ENCODE peak calls at places on chromosomes 4 and X, in five cellular contexts. Q is K562, O is heart left ventricle, U is suprapubic skin, S is IMR-90. G is an unnamed sample. For H3K9me3, the result is how much of the 10 kb centered on the place peaks cover.

GRCh38 chrX:67582436-67582835 is 38.6 kb downstream of the AR start:
- DNase-seq in Q (no peak), O (no peak), U (no peak), S (no peak), G (no peak)

GRCh38 chr4:77959566-77960338 is 97.1 kb downstream of the MRPL1 start:
- DNase-seq in Q (peak), O (no peak), U (no peak), S (peak), G (no peak)

GRCh38 chr4:88738714-88739366 is 41.2 kb upstream of the NAP1L5 start:
- DNase-seq in Q (no peak), O (no peak), U (no peak), S (peak), G (no peak)

GRCh38 chrX:153794897-153795816 is 689 bp downstream of the SSR4 start:
- DNase-seq in Q (no peak), O (no peak), U (no peak), S (no peak), G (no peak)

GRCh38 chr4:119207051-119207450 is 5.5 kb upstream of the USP53 start:
- DNase-seq in Q (no peak), O (no peak), U (no peak), S (peak), G (no peak)

GRCh38 chr4:146033149-146033548 is 94.5 kb upstream of the ZNF827 start:
- DNase-seq in Q (no peak), O (no peak), U (no peak), S (no peak), G (peak)

GRCh38 chr4:67393699-67394281 is 151.5 kb downstream of the CENPC start:
- DNase-seq in Q (peak), O (no peak), U (no peak), S (peak), G (no peak)

GRCh38 chr4:185210102-185210981 is 944 bp downstream of the SNX25 start:
- DNase-seq in Q (peak), O (peak), U (peak), S (peak), G (peak)

GRCh38 chrX:109475174-109475891 is 6.6 kb downstream of the GUCY2F start:
- DNase-seq in Q (peak), O (peak), U (no peak), S (peak), G (no peak)

GRCh38 chr4:181308476-181309170 is 934.6 kb upstream of the TENM3 start:
- DNase-seq in Q (no peak), O (no peak), U (no peak), S (no peak), G (no peak)

GRCh38 chr4:21083413-21083812 is 383.2 kb downstream of the PACRGL start:
- DNase-seq in Q (no peak), O (no peak), U (no peak), S (no peak), G (no peak)

GRCh38 chrX:136582624-136583023 is 50.6 kb downstream of the VGLL1 start:
- DNase-seq in Q (no peak), O (no peak), U (no peak), S (no peak), G (no peak)

GRCh38 chrX:23559975-23560374 is 107.3 kb upstream of the PRDX4 start:
- DNase-seq in Q (no peak), O (no peak), U (no peak), S (no peak), G (no peak)

GRCh38 chr4:143424276-143424675 is 87.6 kb downstream of the GAB1 start:
- DNase-seq in Q (no peak), O (no peak), U (no peak), S (peak), G (no peak)

GRCh38 chr4:145554691-145555090 is 64.5 kb upstream of the MMAA start:
- DNase-seq in Q (no peak), O (no peak), U (no peak), S (no peak), G (no peak)

GRCh38 chr4:96154676-96155075 is 314.8 kb downstream of the PDHA2 start:
- DNase-seq in Q (no peak), O (no peak), U (no peak), S (no peak), G (no peak)

GRCh38 chr4:28075557-28075956 is 1214.9 kb downstream of the STIM2 start:
- DNase-seq in Q (no peak), O (no peak), U (no peak), S (peak), G (no peak)

GRCh38 chr4:73257995-73258667 is 467 bp downstream of the ANKRD17 start:
- DNase-seq in Q (peak), O (no peak), U (no peak), S (peak), G (no peak)

GRCh38 chr4:15001248-15001824 is 945 bp upstream of the CPEB2 start:
- DNase-seq in Q (peak), O (peak), U (peak), S (peak), G (peak)
- TF ChIP-seq POLR2A in Q (no peak), O (no peak), U (no peak), S (peak), G (no peak)

GRCh38 chrX:53544936-53545335 is 110.8 kb upstream of the HSD17B10 start:
- DNase-seq in Q (no peak), O (no peak), U (no peak), S (no peak), G (no peak)

GRCh38 chrX:53550756-53551463 is 116.7 kb upstream of the HSD17B10 start:
- DNase-seq in Q (no peak), O (no peak), U (no peak), S (no peak), G (no peak)

GRCh38 chrX:53547668-53548067 is 113.5 kb upstream of the HSD17B10 start:
- DNase-seq in Q (no peak), O (no peak), U (no peak), S (no peak), G (no peak)
- H3K9me3 ChIP-seq in Q (under half), O (under half), U (under half), S (under half), G (under half)

GRCh38 chr4:148216866-148217814 is 225.1 kb downstream of the NR3C2 start:
- DNase-seq in Q (no peak), O (no peak), U (no peak), S (no peak), G (no peak)
- H3K4me3 ChIP-seq in Q (no peak), O (peak), U (peak), S (no peak), G (peak)

DNA sequence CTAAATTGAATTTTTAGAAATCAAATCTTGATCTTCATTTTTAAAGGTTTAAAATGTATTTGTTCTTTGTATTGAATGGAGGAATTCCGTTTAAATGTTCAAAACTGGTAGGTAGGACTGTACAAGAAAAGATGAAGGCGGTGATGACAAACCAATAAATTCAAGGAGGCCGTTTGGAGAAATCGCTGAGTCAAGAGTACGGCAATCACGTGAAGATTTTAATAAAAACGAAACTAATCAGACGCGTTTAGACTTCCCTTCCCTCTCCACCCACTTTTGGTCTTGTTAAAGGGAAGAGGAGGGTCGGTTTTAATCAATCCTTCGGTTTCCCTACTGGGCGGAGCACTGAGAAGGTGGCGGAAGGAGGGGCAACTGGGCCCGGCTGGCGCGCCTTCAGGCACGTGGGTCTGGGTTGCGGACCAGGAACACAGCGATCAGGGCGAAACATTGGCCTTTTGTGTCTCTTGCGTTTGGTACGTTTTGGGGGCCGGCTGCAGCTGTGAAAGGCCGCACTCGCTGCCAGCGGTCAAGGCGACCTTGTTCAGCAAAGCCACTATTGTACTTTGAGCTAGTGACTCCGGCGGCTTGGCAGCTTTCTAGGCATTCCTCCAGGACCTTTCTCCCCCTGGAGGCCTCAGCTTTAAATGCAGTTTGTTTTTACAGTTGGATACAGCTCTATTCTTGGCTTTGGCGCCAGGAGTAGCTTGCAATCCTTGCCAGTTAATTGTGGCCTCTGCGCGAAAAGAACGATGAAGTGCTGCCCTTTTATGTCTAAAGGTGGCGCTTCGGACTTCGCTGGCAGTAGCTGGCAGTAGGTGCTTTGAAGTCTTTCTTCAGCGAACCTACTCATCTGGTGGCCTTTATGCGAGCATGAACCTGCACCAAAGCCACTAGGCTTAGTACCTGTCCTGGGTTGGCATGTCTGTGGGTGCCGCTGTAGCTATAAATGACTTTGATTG is 16.7 kb upstream of the LAMP2 start:
- DNase-seq in Q (peak), O (peak), U (peak), S (peak), G (peak)
- TF ChIP-seq POLR2A in Q (peak), O (no peak), U (no peak), S (no peak), G (peak)

DNA sequence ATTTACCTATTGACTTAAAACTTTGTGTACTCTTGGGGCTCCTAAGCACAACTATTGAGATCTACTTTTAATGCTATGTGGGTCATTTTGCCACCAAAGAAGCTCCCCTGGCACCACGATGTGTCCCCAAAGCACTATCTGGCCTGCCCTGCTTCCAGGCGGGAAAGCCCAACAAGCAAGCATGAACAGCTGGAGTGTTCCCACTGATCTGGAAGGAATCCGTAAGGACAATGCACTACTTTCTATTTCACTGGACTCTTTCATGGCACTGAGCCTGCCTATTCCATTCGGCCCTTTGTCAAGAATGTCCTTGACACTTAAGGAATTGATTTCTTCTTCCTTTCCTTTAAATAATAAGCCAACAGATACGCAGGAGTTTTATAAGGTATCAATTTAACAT is 38.8 kb downstream of the GRIA3 start:
- DNase-seq in Q (no peak), O (no peak), U (no peak), S (no peak), G (no peak)
- H3K9me3 ChIP-seq in Q (under half), O (under half), U (under half), S (under half), G (under half)

GRCh38 chr4:82357640-82358039 is 16.2 kb downstream of the HNRNPD start:
- DNase-seq in Q (no peak), O (no peak), U (no peak), S (no peak), G (no peak)

GRCh38 chr4:82354788-82355187 is 19.0 kb downstream of the HNRNPD start:
- DNase-seq in Q (no peak), O (no peak), U (no peak), S (no peak), G (no peak)

GRCh38 chr4:82352825-82353370 is 20.9 kb downstream of the HNRNPD start:
- DNase-seq in Q (no peak), O (no peak), U (no peak), S (peak), G (no peak)

GRCh38 chr4:82352118-82352824 is 21.5 kb downstream of the HNRNPD start:
- DNase-seq in Q (no peak), O (no peak), U (no peak), S (peak), G (no peak)
- H3K4me3 ChIP-seq in Q (no peak), O (no peak), U (no peak), S (no peak), G (no peak)